ENCODE peak calls at places on chromosomes 1 and 21, in six cellular contexts. One of them, this sample, is unnamed.

GRCh38 chr1:79745928-79746327 is 739.4 kb upstream of the ADGRL4 start:
- DNase-seq in endodermal cell: no peak
- DNase-seq in fibroblast of the aortic adventitia: no peak
- DNase-seq in body of pancreas: no peak
- DNase-seq in endothelial cell: no peak
- DNase-seq in left ventricle myocardium inferior: no peak
- DNase-seq in this sample: no peak

GRCh38 chr1:215568287-215568692 is 1.2 kb downstream of the KCTD3 start:
- DNase-seq in endodermal cell: no peak
- DNase-seq in fibroblast of the aortic adventitia: peak
- DNase-seq in body of pancreas: no peak
- DNase-seq in endothelial cell: no peak
- DNase-seq in left ventricle myocardium inferior: no peak
- DNase-seq in this sample: no peak

GRCh38 chr1:182569939-182570610 is 19.0 kb downstream of the RNASEL start:
- DNase-seq in endodermal cell: no peak
- DNase-seq in fibroblast of the aortic adventitia: no peak
- DNase-seq in body of pancreas: no peak
- DNase-seq in endothelial cell: no peak
- DNase-seq in left ventricle myocardium inferior: no peak
- DNase-seq in this sample: no peak

GRCh38 chr1:184764483-184764882 is 9.8 kb upstream of the EDEM3 start:
- DNase-seq in endodermal cell: no peak
- DNase-seq in fibroblast of the aortic adventitia: no peak
- DNase-seq in body of pancreas: no peak
- DNase-seq in endothelial cell: no peak
- DNase-seq in left ventricle myocardium inferior: no peak
- DNase-seq in this sample: no peak

GRCh38 chr21:32572574-32573420 is 12.5 kb downstream of the TCP10L start:
- DNase-seq in endodermal cell: peak
- DNase-seq in fibroblast of the aortic adventitia: no peak
- DNase-seq in body of pancreas: peak
- DNase-seq in endothelial cell: no peak
- DNase-seq in left ventricle myocardium inferior: no peak
- DNase-seq in this sample: no peak

GRCh38 chr1:54027848-54028247 is 9.9 kb upstream of the LDLRAD1 start:
- DNase-seq in endodermal cell: no peak
- DNase-seq in fibroblast of the aortic adventitia: no peak
- DNase-seq in body of pancreas: no peak
- DNase-seq in endothelial cell: no peak
- DNase-seq in left ventricle myocardium inferior: peak
- DNase-seq in this sample: no peak

GRCh38 chr1:40462956-40463590 is 12.8 kb downstream of the ZFP69B start:
- DNase-seq in endodermal cell: no peak
- DNase-seq in fibroblast of the aortic adventitia: peak
- DNase-seq in body of pancreas: no peak
- DNase-seq in endothelial cell: no peak
- DNase-seq in left ventricle myocardium inferior: no peak
- DNase-seq in this sample: no peak

GRCh38 chr1:41917835-41918449 is 780 bp downstream of the HIVEP3 start:
- DNase-seq in endodermal cell: peak
- DNase-seq in fibroblast of the aortic adventitia: peak
- DNase-seq in body of pancreas: peak
- DNase-seq in endothelial cell: peak
- DNase-seq in left ventricle myocardium inferior: peak
- DNase-seq in this sample: peak

GRCh38 chr1:151346082-151346768 is 827 bp downstream of the RFX5 start:
- DNase-seq in endodermal cell: no peak
- DNase-seq in fibroblast of the aortic adventitia: no peak
- DNase-seq in body of pancreas: no peak
- DNase-seq in endothelial cell: no peak
- DNase-seq in left ventricle myocardium inferior: no peak
- DNase-seq in this sample: no peak

GRCh38 chr1:15303912-15304311 is 56.9 kb downstream of the FHAD1 start:
- DNase-seq in endodermal cell: no peak
- DNase-seq in fibroblast of the aortic adventitia: no peak
- DNase-seq in body of pancreas: no peak
- DNase-seq in endothelial cell: no peak
- DNase-seq in left ventricle myocardium inferior: no peak
- DNase-seq in this sample: no peak

GRCh38 chr1:160423966-160424365 is 23.6 kb downstream of the VANGL2 start:
- DNase-seq in endodermal cell: no peak
- DNase-seq in fibroblast of the aortic adventitia: no peak
- DNase-seq in body of pancreas: no peak
- DNase-seq in endothelial cell: no peak
- DNase-seq in left ventricle myocardium inferior: no peak
- DNase-seq in this sample: no peak

GRCh38 chr1:156319664-156320063 is 18.4 kb downstream of the CCT3 start:
- DNase-seq in endodermal cell: no peak
- DNase-seq in fibroblast of the aortic adventitia: peak
- DNase-seq in body of pancreas: no peak
- DNase-seq in endothelial cell: no peak
- DNase-seq in left ventricle myocardium inferior: no peak
- DNase-seq in this sample: no peak

GRCh38 chr1:14017531-14017961 is 317.6 kb downstream of the PRDM2 start:
- DNase-seq in endodermal cell: no peak
- DNase-seq in fibroblast of the aortic adventitia: no peak
- DNase-seq in body of pancreas: peak
- DNase-seq in endothelial cell: no peak
- DNase-seq in left ventricle myocardium inferior: no peak
- DNase-seq in this sample: no peak

GRCh38 chr1:33624991-33625870 is 152.8 kb downstream of the ZSCAN20 start:
- DNase-seq in endodermal cell: peak
- DNase-seq in fibroblast of the aortic adventitia: no peak
- DNase-seq in body of pancreas: no peak
- DNase-seq in endothelial cell: no peak
- DNase-seq in left ventricle myocardium inferior: no peak
- DNase-seq in this sample: no peak
- TF ChIP-seq CTCF in endodermal cell: peak
- TF ChIP-seq CTCF in fibroblast of the aortic adventitia: peak
- TF ChIP-seq CTCF in body of pancreas: no peak
- TF ChIP-seq CTCF in endothelial cell: peak
- TF ChIP-seq CTCF in left ventricle myocardium inferior: no peak
- TF ChIP-seq CTCF in this sample: peak

GRCh38 chr1:68285046-68285445 is 52.7 kb upstream of the WLS start:
- DNase-seq in endodermal cell: no peak
- DNase-seq in fibroblast of the aortic adventitia: no peak
- DNase-seq in body of pancreas: no peak
- DNase-seq in endothelial cell: no peak
- DNase-seq in left ventricle myocardium inferior: no peak
- DNase-seq in this sample: no peak

GRCh38 chr1:68279846-68280245 is 47.5 kb upstream of the WLS start:
- DNase-seq in endodermal cell: no peak
- DNase-seq in fibroblast of the aortic adventitia: no peak
- DNase-seq in body of pancreas: no peak
- DNase-seq in endothelial cell: no peak
- DNase-seq in left ventricle myocardium inferior: no peak
- DNase-seq in this sample: no peak

GRCh38 chr1:68278221-68278620 is 45.9 kb upstream of the WLS start:
- DNase-seq in endodermal cell: no peak
- DNase-seq in fibroblast of the aortic adventitia: no peak
- DNase-seq in body of pancreas: no peak
- DNase-seq in endothelial cell: no peak
- DNase-seq in left ventricle myocardium inferior: no peak
- DNase-seq in this sample: no peak

GRCh38 chr1:68276448-68276847 is 44.1 kb upstream of the WLS start:
- DNase-seq in endodermal cell: peak
- DNase-seq in fibroblast of the aortic adventitia: no peak
- DNase-seq in body of pancreas: no peak
- DNase-seq in endothelial cell: no peak
- DNase-seq in left ventricle myocardium inferior: no peak
- DNase-seq in this sample: no peak

GRCh38 chr1:68281946-68282615 is 49.8 kb upstream of the WLS start:
- DNase-seq in endodermal cell: peak
- DNase-seq in fibroblast of the aortic adventitia: no peak
- DNase-seq in body of pancreas: no peak
- DNase-seq in endothelial cell: no peak
- DNase-seq in left ventricle myocardium inferior: no peak
- DNase-seq in this sample: no peak
- TF ChIP-seq CTCF in endodermal cell: peak
- TF ChIP-seq CTCF in fibroblast of the aortic adventitia: no peak
- TF ChIP-seq CTCF in body of pancreas: no peak
- TF ChIP-seq CTCF in endothelial cell: no peak
- TF ChIP-seq CTCF in left ventricle myocardium inferior: no peak
- TF ChIP-seq CTCF in this sample: no peak

DNA sequence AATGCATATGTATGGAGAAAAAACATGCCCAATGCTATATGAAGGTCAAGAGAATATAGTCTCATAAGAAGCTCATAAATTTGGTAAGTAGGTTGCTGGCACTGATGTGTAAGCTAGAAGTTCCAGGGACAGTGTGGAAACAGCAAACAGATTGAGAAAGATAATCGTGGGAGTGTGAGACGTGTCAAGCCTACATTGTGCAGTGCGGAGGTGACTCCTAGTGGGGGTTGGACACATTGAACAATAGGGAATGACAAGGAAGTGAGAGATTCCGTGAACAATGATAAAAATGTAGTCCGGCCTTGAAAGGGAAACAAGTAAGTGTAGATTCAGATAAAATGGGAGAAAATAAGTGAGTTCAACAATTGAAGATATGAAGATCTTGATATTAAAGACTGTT is 788.4 kb upstream of the PRMT6 start:
- DNase-seq in endodermal cell: no peak
- DNase-seq in fibroblast of the aortic adventitia: no peak
- DNase-seq in body of pancreas: no peak
- DNase-seq in endothelial cell: peak
- DNase-seq in left ventricle myocardium inferior: no peak
- DNase-seq in this sample: no peak
- TF ChIP-seq CTCF in endodermal cell: peak
- TF ChIP-seq CTCF in fibroblast of the aortic adventitia: no peak
- TF ChIP-seq CTCF in body of pancreas: no peak
- TF ChIP-seq CTCF in endothelial cell: no peak
- TF ChIP-seq CTCF in left ventricle myocardium inferior: peak
- TF ChIP-seq CTCF in this sample: peak

GRCh38 chr1:9722378-9722749 is 70.8 kb downstream of the PIK3CD start:
- DNase-seq in endodermal cell: no peak
- DNase-seq in fibroblast of the aortic adventitia: no peak
- DNase-seq in body of pancreas: no peak
- DNase-seq in endothelial cell: no peak
- DNase-seq in left ventricle myocardium inferior: no peak
- DNase-seq in this sample: no peak
- TF ChIP-seq CTCF in endodermal cell: no peak
- TF ChIP-seq CTCF in fibroblast of the aortic adventitia: no peak
- TF ChIP-seq CTCF in body of pancreas: no peak
- TF ChIP-seq CTCF in endothelial cell: no peak
- TF ChIP-seq CTCF in left ventricle myocardium inferior: no peak
- TF ChIP-seq CTCF in this sample: no peak

GRCh38 chr1:24743404-24744211 is 1.6 kb upstream of the CLIC4 start:
- DNase-seq in endodermal cell: peak
- DNase-seq in fibroblast of the aortic adventitia: peak
- DNase-seq in body of pancreas: no peak
- DNase-seq in endothelial cell: no peak
- DNase-seq in left ventricle myocardium inferior: no peak
- DNase-seq in this sample: no peak

GRCh38 chr1:24742090-24742938 is 2.9 kb upstream of the CLIC4 start:
- DNase-seq in endodermal cell: peak
- DNase-seq in fibroblast of the aortic adventitia: peak
- DNase-seq in body of pancreas: no peak
- DNase-seq in endothelial cell: no peak
- DNase-seq in left ventricle myocardium inferior: no peak
- DNase-seq in this sample: no peak

GRCh38 chr1:24748191-24749121 is 3.2 kb downstream of the CLIC4 start:
- DNase-seq in endodermal cell: peak
- DNase-seq in fibroblast of the aortic adventitia: peak
- DNase-seq in body of pancreas: no peak
- DNase-seq in endothelial cell: no peak
- DNase-seq in left ventricle myocardium inferior: no peak
- DNase-seq in this sample: no peak

GRCh38 chr1:24745711-24746582 is 700 bp downstream of the CLIC4 start:
- DNase-seq in endodermal cell: peak
- DNase-seq in fibroblast of the aortic adventitia: peak
- DNase-seq in body of pancreas: peak
- DNase-seq in endothelial cell: peak
- DNase-seq in left ventricle myocardium inferior: peak
- DNase-seq in this sample: peak

GRCh38 chr1:24744911-24745710 is at the start of gene CLIC4:
- DNase-seq in endodermal cell: peak
- DNase-seq in fibroblast of the aortic adventitia: peak
- DNase-seq in body of pancreas: peak
- DNase-seq in endothelial cell: peak
- DNase-seq in left ventricle myocardium inferior: peak
- DNase-seq in this sample: peak
- TF ChIP-seq CTCF in endodermal cell: no peak
- TF ChIP-seq CTCF in fibroblast of the aortic adventitia: peak
- TF ChIP-seq CTCF in body of pancreas: peak
- TF ChIP-seq CTCF in endothelial cell: no peak
- TF ChIP-seq CTCF in left ventricle myocardium inferior: peak
- TF ChIP-seq CTCF in this sample: no peak

DNA sequence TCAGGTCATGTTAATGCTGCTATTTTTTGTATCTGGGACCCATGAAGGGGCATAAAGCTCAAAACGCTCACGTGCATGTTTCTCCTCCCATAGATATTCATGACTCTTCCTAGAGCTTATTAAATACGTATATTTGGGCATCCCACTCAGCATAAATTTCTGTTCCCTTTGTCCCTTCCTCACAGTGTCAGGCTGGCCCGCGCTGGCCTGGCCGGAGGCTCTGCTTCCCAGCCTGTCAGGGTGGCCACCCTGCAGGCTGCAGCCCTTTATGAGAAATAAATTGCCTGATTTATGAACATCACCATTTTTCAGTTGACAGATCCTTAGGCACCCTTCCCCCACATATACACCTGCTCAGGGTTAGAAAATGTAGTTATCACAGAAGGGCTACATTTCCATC is 44.0 kb upstream of the NTPCR start:
- DNase-seq in endodermal cell: no peak
- DNase-seq in fibroblast of the aortic adventitia: no peak
- DNase-seq in body of pancreas: no peak
- DNase-seq in endothelial cell: no peak
- DNase-seq in left ventricle myocardium inferior: no peak
- DNase-seq in this sample: no peak
- TF ChIP-seq CTCF in endodermal cell: no peak
- TF ChIP-seq CTCF in fibroblast of the aortic adventitia: no peak
- TF ChIP-seq CTCF in body of pancreas: no peak
- TF ChIP-seq CTCF in endothelial cell: no peak
- TF ChIP-seq CTCF in left ventricle myocardium inferior: no peak
- TF ChIP-seq CTCF in this sample: no peak

DNA sequence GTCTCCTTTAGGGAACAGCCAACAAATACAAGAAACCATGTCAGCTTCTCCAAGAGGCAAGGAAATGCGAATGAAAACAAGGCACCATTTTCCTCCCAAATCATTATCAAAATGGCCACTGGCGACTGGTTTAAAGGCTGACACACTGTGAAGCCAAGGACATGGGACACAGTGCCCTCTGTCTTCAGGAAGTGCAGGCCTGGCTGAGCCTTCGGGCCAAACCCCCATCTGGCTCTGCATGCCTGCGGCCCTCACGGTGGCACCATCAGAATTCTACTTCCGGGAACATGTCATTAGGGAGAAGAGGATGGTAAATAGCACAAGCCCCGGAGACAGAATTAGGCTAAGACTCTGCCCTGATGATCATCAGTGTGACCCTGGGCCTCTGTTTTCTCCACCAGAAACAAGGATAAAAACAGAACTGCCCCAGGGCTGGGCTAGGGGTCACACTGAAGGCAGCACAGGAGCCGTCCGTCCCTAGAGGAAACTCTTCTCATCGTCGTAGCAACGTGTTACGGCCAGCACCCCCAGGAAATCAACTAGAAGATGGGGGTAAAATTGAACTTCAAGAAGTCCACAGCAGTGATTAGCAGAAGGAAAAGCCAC is 103.5 kb downstream of the NPHP4 start:
- DNase-seq in endodermal cell: no peak
- DNase-seq in fibroblast of the aortic adventitia: no peak
- DNase-seq in body of pancreas: no peak
- DNase-seq in endothelial cell: no peak
- DNase-seq in left ventricle myocardium inferior: no peak
- DNase-seq in this sample: no peak
- TF ChIP-seq CTCF in endodermal cell: peak
- TF ChIP-seq CTCF in fibroblast of the aortic adventitia: no peak
- TF ChIP-seq CTCF in body of pancreas: no peak
- TF ChIP-seq CTCF in endothelial cell: no peak
- TF ChIP-seq CTCF in left ventricle myocardium inferior: peak
- TF ChIP-seq CTCF in this sample: no peak

GRCh38 chr1:96580920-96581319 is 140.7 kb upstream of the PTBP2 start:
- DNase-seq in endodermal cell: peak
- DNase-seq in fibroblast of the aortic adventitia: no peak
- DNase-seq in body of pancreas: no peak
- DNase-seq in endothelial cell: no peak
- DNase-seq in left ventricle myocardium inferior: no peak
- DNase-seq in this sample: no peak
- TF ChIP-seq CTCF in endodermal cell: peak
- TF ChIP-seq CTCF in fibroblast of the aortic adventitia: no peak
- TF ChIP-seq CTCF in body of pancreas: no peak
- TF ChIP-seq CTCF in endothelial cell: no peak
- TF ChIP-seq CTCF in left ventricle myocardium inferior: no peak
- TF ChIP-seq CTCF in this sample: no peak